ENCODE peak calls at places on chromosomes 3 and 15, in seven cellular contexts. G is GM13977, R is GM23338, N is choroid plexus epithelial cell, P is foreskin keratinocyte, Q is omental fat pad, E is lower lobe of right lung. W is an unnamed sample.

GRCh38 chr15:58235961-58236360 is 97.8 kb downstream of the AQP9 start:
- DNase-seq in G (no peak), R (no peak), N (no peak), P (no peak), Q (no peak), E (no peak), W (no peak)

GRCh38 chr3:5197470-5198312 is 10.2 kb downstream of the EDEM1 start:
- DNase-seq in G (peak), R (peak), N (peak), P (peak), Q (no peak), E (no peak), W (peak)

GRCh38 chr15:98525625-98526024 is 122.7 kb upstream of the IGF1R start:
- DNase-seq in G (no peak), R (peak), N (peak), P (no peak), Q (no peak), E (no peak), W (no peak)

GRCh38 chr3:57706462-57706861 is 13.6 kb upstream of the DENND6A start:
- DNase-seq in G (no peak), R (no peak), N (peak), P (peak), Q (no peak), E (no peak), W (no peak)

GRCh38 chr3:13581485-13582365 is 32.8 kb downstream of the FBLN2 start:
- DNase-seq in G (no peak), R (no peak), N (peak), P (no peak), Q (no peak), E (no peak), W (no peak)

GRCh38 chr15:34297059-34297458 is 40.5 kb downstream of the SLC12A6 start:
- DNase-seq in G (no peak), R (no peak), N (no peak), P (no peak), Q (no peak), E (no peak), W (no peak)

GRCh38 chr15:74867562-74868458 is 5.4 kb downstream of the SCAMP2 start:
- DNase-seq in G (no peak), R (no peak), N (no peak), P (no peak), Q (no peak), E (peak), W (no peak)

GRCh38 chr15:89812126-89812846 is 2.4 kb downstream of the ANPEP start:
- DNase-seq in G (no peak), R (no peak), N (peak), P (no peak), Q (no peak), E (peak), W (peak)

GRCh38 chr3:57518276-57518914 is 25.7 kb downstream of the DNAH12 start:
- DNase-seq in G (no peak), R (no peak), N (peak), P (peak), Q (no peak), E (no peak), W (no peak)

GRCh38 chr15:76433798-76434400 is 97.3 kb downstream of the ISL2 start:
- DNase-seq in G (no peak), R (peak), N (peak), P (no peak), Q (no peak), E (no peak), W (no peak)

GRCh38 chr15:76576526-76577279 is 240.1 kb downstream of the ISL2 start:
- DNase-seq in G (no peak), R (no peak), N (peak), P (no peak), Q (no peak), E (peak), W (no peak)

GRCh38 chr3:195094211-195094921 is 176.6 kb downstream of the XXYLT1 start:
- DNase-seq in G (peak), R (peak), N (no peak), P (no peak), Q (no peak), E (peak), W (peak)

GRCh38 chr3:156207802-156208685 is 87.7 kb downstream of the KCNAB1 start:
- DNase-seq in G (no peak), R (no peak), N (peak), P (no peak), Q (no peak), E (no peak), W (no peak)

GRCh38 chr15:101039461-101039860 is 120.3 kb downstream of the LRRK1 start:
- DNase-seq in G (no peak), R (no peak), N (peak), P (no peak), Q (no peak), E (no peak), W (no peak)

GRCh38 chr3:46491089-46492070 is 6.4 kb upstream of the RTP3 start:
- DNase-seq in G (no peak), R (no peak), N (no peak), P (no peak), Q (no peak), E (no peak), W (no peak)

GRCh38 chr15:58506064-58506490 is 74.3 kb downstream of the LIPC start:
- DNase-seq in G (no peak), R (no peak), N (no peak), P (no peak), Q (no peak), E (no peak), W (no peak)

GRCh38 chr3:195081242-195081963 is 189.6 kb downstream of the XXYLT1 start:
- DNase-seq in G (no peak), R (no peak), N (peak), P (no peak), Q (no peak), E (peak), W (no peak)

GRCh38 chr3:123576119-123576518 is 8.7 kb downstream of the HACD2 start:
- DNase-seq in G (peak), R (no peak), N (peak), P (no peak), Q (no peak), E (no peak), W (no peak)

GRCh38 chr3:58801541-58801940 is 135.0 kb upstream of the FAM3D start:
- DNase-seq in G (no peak), R (no peak), N (no peak), P (no peak), Q (no peak), E (no peak), W (no peak)

GRCh38 chr3:49124991-49125670 is 4.5 kb upstream of the USP19 start:
- DNase-seq in G (no peak), R (peak), N (no peak), P (no peak), Q (no peak), E (no peak), W (no peak)
- TF ChIP-seq CTCF in G (peak), R (no peak), N (peak), P (no peak), Q (no peak), E (no peak), W (peak)

GRCh38 chr15:28987337-28987736 is 101.6 kb downstream of the APBA2 start:
- DNase-seq in G (no peak), R (no peak), N (no peak), P (no peak), Q (no peak), E (no peak), W (no peak)

GRCh38 chr15:28991236-28992171 is 105.7 kb downstream of the APBA2 start:
- DNase-seq in G (no peak), R (no peak), N (no peak), P (no peak), Q (no peak), E (no peak), W (no peak)

GRCh38 chr15:28989896-28990295 is 104.1 kb downstream of the APBA2 start:
- DNase-seq in G (no peak), R (no peak), N (no peak), P (no peak), Q (no peak), E (no peak), W (no peak)

GRCh38 chr15:28990390-28990789 is 104.6 kb downstream of the APBA2 start:
- DNase-seq in G (no peak), R (no peak), N (no peak), P (no peak), Q (no peak), E (no peak), W (no peak)

GRCh38 chr15:28989239-28989830 is 103.6 kb downstream of the APBA2 start:
- DNase-seq in G (no peak), R (peak), N (peak), P (no peak), Q (no peak), E (no peak), W (no peak)
- TF ChIP-seq CTCF in G (no peak), R (peak), N (peak), P (peak), Q (no peak), E (no peak), W (no peak)

GRCh38 chr3:98068824-98069223 is 18.1 kb upstream of the OR5AC2 start:
- DNase-seq in G (no peak), R (peak), N (no peak), P (no peak), Q (no peak), E (no peak), W (no peak)
- TF ChIP-seq CTCF in G (no peak), R (peak), N (no peak), P (peak), Q (no peak), E (no peak), W (no peak)

GRCh38 chr3:112634786-112635541 is 6.0 kb downstream of the CCDC80 start:
- DNase-seq in G (no peak), R (no peak), N (no peak), P (no peak), Q (no peak), E (no peak), W (no peak)
- TF ChIP-seq CTCF in G (no peak), R (no peak), N (no peak), P (no peak), Q (no peak), E (no peak), W (no peak)

GRCh38 chr3:125643127-125643526 is 47.8 kb upstream of the OSBPL11 start:
- DNase-seq in G (no peak), R (no peak), N (no peak), P (no peak), Q (no peak), E (no peak), W (no peak)
- TF ChIP-seq CTCF in G (no peak), R (no peak), N (no peak), P (no peak), Q (no peak), E (no peak), W (no peak)

GRCh38 chr3:189655617-189656016 is 24.4 kb downstream of the TP63 start:
- DNase-seq in G (no peak), R (no peak), N (no peak), P (no peak), Q (no peak), E (no peak), W (peak)

GRCh38 chr3:189646902-189647542 is 15.8 kb downstream of the TP63 start:
- DNase-seq in G (no peak), R (no peak), N (no peak), P (no peak), Q (no peak), E (no peak), W (no peak)

GRCh38 chr3:189652042-189652441 is 20.9 kb downstream of the TP63 start:
- DNase-seq in G (no peak), R (peak), N (peak), P (no peak), Q (no peak), E (no peak), W (no peak)
- TF ChIP-seq CTCF in G (peak), R (peak), N (peak), P (peak), Q (no peak), E (no peak), W (peak)

DNA sequence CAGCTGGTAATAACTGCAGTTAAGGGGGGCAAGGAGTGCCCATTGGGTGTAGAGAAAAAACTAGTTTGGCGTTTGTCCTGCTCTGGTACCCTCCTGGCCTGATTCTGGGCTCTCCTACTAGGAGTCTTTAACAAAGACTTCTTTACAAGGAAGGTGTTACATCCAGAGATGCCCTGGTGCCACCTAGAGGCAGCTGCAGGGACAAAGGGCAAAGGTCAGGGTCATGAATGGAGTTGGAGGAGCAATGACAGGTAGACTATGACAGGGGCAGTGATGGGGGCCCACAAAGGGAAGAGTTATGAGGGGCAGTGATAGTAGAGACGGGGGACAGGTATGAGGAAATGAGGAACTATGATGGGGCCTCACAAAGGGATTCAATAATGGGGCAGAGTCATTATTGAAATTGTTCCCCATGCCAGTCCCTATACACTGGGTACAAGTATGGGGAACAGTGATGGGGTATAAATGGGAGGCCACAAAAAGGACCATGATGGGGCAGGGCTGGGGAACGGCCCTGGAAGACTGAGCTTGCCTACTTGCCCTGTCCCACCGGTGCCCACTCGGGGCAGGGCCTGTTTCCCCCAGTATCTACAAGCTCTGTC is 7.9 kb downstream of the CCDC71 start:
- DNase-seq in G (peak), R (peak), N (no peak), P (no peak), Q (no peak), E (peak), W (no peak)
- TF ChIP-seq CTCF in G (peak), R (peak), N (peak), P (peak), Q (no peak), E (peak), W (peak)

GRCh38 chr3:186208328-186208989 is 99.6 kb upstream of the ETV5 start:
- DNase-seq in G (no peak), R (peak), N (no peak), P (no peak), Q (no peak), E (no peak), W (no peak)
- TF ChIP-seq CTCF in G (peak), R (peak), N (no peak), P (peak), Q (no peak), E (no peak), W (no peak)

GRCh38 chr3:9362731-9363530 is at the start of gene THUMPD3:
- DNase-seq in G (peak), R (peak), N (peak), P (peak), Q (peak), E (peak), W (peak)
- TF ChIP-seq CTCF in G (no peak), R (no peak), N (no peak), P (no peak), Q (no peak), E (peak), W (no peak)

DNA sequence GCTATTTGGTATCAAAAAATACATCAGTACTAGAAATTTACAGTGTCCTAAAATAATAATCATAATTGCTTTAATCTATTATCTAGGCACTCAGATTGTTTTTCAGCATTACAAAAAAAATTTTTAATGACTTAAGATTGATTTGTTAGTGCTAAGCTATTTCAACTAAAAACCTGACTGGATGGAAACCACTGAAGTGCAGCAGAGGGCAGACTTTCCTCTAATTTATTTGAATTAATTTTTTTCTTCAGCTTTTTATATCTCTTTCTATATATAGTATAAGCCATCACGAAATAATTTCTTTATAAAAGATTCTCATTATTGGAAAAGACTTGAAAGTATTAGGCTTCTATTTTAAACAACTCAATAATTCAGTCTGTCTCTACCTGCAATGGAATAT is 131.4 kb downstream of the IQCH start:
- DNase-seq in G (no peak), R (no peak), N (peak), P (no peak), Q (no peak), E (no peak), W (no peak)
- TF ChIP-seq CTCF in G (no peak), R (peak), N (peak), P (peak), Q (no peak), E (no peak), W (no peak)